ENCODE peak calls at places on chromosomes 1 and 21, in six cellular contexts. U, X, R, V, P and Z are unnamed samples.

GRCh38 chr1:9863371-9863770 is 39.6 kb upstream of the CLSTN1 start:
- DNase-seq in U (no peak), X (no peak), R (no peak), V (no peak), P (no peak), Z (no peak)

GRCh38 chr1:42334240-42335049 is 590 bp downstream of the FOXJ3 start:
- DNase-seq in U (peak; percentile 85), X (peak; percentile 43), R (peak; percentile 72), V (peak; percentile 78), P (peak; percentile 58), Z (peak; percentile 53)

GRCh38 chr1:78005755-78006154 is 1.0 kb downstream of the DNAJB4 start:
- DNase-seq in U (no peak), X (peak; percentile 94), R (no peak), V (peak; percentile 83), P (no peak), Z (peak; percentile 13)

GRCh38 chr1:201326710-201327109 is 43.4 kb downstream of the PKP1 start:
- DNase-seq in U (no peak), X (no peak), R (no peak), V (no peak), P (no peak), Z (no peak)

GRCh38 chr1:201551877-201552731 is 13.2 kb downstream of the NAV1 start:
- DNase-seq in U (no peak), X (peak; percentile 93), R (no peak), V (peak; percentile 93), P (no peak), Z (peak; percentile 41)

GRCh38 chr1:30307182-30307581 is 416.2 kb downstream of the MATN1 start:
- DNase-seq in U (no peak), X (no peak), R (no peak), V (no peak), P (no peak), Z (no peak)

GRCh38 chr1:208181259-208181816 is 62.8 kb downstream of the PLXNA2 start:
- DNase-seq in U (no peak), X (no peak), R (no peak), V (no peak), P (no peak), Z (no peak)

GRCh38 chr21:28447453-28447852 is 545.2 kb downstream of the LTN1 start:
- DNase-seq in U (no peak), X (peak; percentile 68), R (no peak), V (no peak), P (no peak), Z (peak; percentile 73)

GRCh38 chr1:64574301-64574700 is 104.4 kb downstream of the CACHD1 start:
- DNase-seq in U (no peak), X (peak; percentile 21), R (no peak), V (no peak), P (no peak), Z (no peak)

GRCh38 chr1:20329793-20330542 is 39.3 kb downstream of the VWA5B1 start:
- DNase-seq in U (peak; percentile 27), X (no peak), R (peak; percentile 51), V (no peak), P (no peak), Z (no peak)

GRCh38 chr1:232979596-232979995 is 29.2 kb downstream of the NTPCR start:
- DNase-seq in U (no peak), X (no peak), R (no peak), V (no peak), P (no peak), Z (no peak)

GRCh38 chr1:222911866-222912265 is 97.0 kb downstream of the DISP1 start:
- DNase-seq in U (no peak), X (peak; percentile 68), R (no peak), V (peak; percentile 33), P (no peak), Z (peak; percentile 14)

GRCh38 chr1:92485374-92486250 is 1.1 kb downstream of the GFI1 start:
- DNase-seq in U (peak; percentile 75), X (no peak), R (peak; percentile 76), V (peak; percentile 28), P (peak; percentile 40), Z (peak; percentile 53)

GRCh38 chr21:45377866-45378257 is 27.1 kb upstream of the COL18A1 start:
- DNase-seq in U (no peak), X (no peak), R (no peak), V (no peak), P (no peak), Z (no peak)

GRCh38 chr1:216599851-216600250 is 123.4 kb downstream of the ESRRG start:
- DNase-seq in U (no peak), X (no peak), R (no peak), V (no peak), P (peak; percentile 42), Z (no peak)

GRCh38 chr1:216601427-216601751 is 121.8 kb downstream of the ESRRG start:
- DNase-seq in U (no peak), X (no peak), R (no peak), V (no peak), P (no peak), Z (no peak)

GRCh38 chr1:216606047-216606637 is 117.1 kb downstream of the ESRRG start:
- DNase-seq in U (peak; percentile 91), X (no peak), R (no peak), V (no peak), P (no peak), Z (no peak)

GRCh38 chr1:216600730-216601426 is 122.4 kb downstream of the ESRRG start:
- DNase-seq in U (peak; percentile 84), X (peak; percentile 78), R (peak; percentile 73), V (peak; percentile 90), P (peak; percentile 65), Z (peak; percentile 68)

GRCh38 chr1:216604771-216605170 is 118.5 kb downstream of the ESRRG start:
- DNase-seq in U (no peak), X (no peak), R (no peak), V (no peak), P (no peak), Z (no peak)
- H3K9ac ChIP-seq in U (no peak overlapping the region), X (no peak overlapping the region), R (no peak overlapping the region), V (no peak overlapping the region), P (no peak overlapping the region), Z (no peak overlapping the region)

DNA sequence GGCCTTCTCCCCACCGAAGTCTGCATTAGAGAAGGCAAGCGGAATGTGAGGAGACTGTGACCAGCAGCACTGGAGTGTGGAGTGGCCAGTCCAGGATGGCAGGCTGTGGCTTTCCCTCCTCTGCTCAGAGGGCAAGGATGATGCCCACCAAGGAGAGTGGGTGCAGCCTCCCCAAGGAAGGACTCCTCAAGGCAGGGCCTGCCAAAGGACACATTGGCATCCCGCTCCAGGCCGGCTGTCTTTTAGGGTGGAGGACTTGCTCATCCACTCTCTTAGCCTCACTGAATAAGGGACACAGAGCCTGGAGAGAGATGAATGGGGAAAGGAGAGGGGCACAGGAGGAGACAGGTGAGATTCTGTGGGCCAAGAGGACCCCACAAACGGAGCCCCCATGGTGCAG is 4.0 kb upstream of the NES start:
- DNase-seq in U (no peak), X (no peak), R (no peak), V (no peak), P (no peak), Z (no peak)
- H2AK5ac ChIP-seq in U (no peak overlapping the region), X (no peak overlapping the region), R (no peak overlapping the region), V (no peak overlapping the region), P (peak overlapping the region; percentile 70), Z (no peak overlapping the region)

GRCh38 chr1:58090640-58091039 is 455.9 kb downstream of the OMA1 start:
- DNase-seq in U (no peak), X (no peak), R (no peak), V (no peak), P (no peak), Z (no peak)
- H3K9ac ChIP-seq in U (no peak overlapping the region), X (no peak overlapping the region), R (no peak overlapping the region), V (no peak overlapping the region), P (no peak overlapping the region), Z (no peak overlapping the region)

DNA sequence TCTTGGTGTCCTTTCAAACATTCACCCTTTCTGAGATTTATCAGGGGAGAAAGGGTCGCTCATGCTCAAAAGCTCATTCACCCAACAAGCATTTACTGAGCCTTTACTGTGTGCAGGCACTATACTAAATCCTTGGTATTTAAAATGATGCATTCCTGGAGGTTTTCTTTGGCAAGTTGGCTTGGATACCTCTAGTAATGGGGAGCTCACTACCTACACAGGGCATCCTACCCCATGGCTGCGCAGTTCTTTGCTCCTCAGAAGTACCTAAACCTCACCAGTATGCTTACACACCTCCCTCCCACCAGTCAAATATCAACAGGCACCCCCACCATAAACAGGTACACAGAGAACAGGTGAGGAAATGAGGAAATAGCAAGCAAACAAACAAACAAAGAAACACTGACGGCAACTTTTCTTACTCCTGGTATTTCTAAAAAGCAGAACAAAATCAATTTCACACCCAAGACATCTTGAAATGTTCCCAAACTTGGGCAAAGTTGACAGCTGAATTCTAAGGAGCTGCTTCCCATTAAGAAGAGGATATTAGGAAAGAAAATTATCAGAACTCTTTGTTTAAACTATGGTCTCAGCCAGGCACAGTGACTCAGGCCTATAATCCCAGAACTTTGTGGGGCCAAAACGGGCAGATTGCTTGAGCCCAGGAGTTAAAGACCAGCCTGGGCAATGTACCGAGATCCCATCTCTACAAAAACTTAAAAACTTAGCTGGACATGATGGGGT is 104.8 kb downstream of the PSMG1 start:
- DNase-seq in U (no peak), X (no peak), R (no peak), V (no peak), P (no peak), Z (no peak)
- H2AK5ac ChIP-seq in U (no peak overlapping the region), X (peak overlapping the region; percentile 21), R (no peak overlapping the region), V (no peak overlapping the region), P (no peak overlapping the region), Z (no peak overlapping the region)

DNA sequence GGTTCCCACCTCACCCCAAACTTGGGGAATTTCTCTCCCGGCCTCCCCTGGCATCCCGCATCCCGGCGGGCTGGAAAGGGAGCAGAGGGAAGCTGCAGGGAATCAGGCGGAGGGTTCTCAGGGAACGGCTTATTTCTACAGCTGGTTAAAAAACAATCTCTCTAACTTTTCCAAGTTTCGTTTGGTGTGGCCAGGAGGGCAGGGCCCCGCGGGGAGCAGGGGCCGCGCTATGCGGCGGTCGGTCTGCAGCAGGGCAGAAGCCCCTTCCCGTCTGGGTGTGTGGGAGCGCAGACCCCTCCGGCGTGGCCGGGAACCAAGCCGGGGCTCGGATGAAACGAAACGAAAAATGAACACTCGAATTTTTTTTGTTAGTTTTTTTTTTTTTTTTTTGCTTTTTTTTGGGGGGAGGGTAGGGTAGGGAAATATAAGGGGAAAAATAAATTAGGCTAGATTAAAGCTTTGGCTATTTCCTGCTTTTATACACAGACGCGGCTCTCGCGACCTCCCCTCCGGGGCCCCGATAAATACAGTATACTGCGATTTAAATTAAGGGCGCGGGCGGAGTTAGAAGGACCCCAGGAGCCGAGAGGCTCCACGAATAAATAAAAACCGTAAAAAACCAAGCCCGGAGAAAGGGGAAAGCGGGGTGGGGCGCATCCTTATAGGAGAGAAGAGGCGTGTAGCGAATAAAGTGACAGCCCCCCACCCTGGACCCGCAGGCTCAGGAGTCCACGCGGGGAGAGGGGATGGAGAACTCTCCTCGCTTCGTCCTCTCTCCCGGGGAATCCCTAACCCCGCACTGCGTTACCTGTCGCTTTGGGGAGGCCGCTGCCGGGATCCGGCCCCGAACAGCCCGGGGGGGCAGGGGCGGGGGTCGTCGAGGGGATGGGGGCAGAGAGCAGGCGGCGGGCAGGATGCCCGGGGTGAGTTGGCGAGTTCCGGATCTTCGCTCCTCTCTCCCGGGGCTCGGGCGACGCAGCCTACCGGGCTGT is 2.1 kb downstream of the POU3F1 start:
- DNase-seq in U (no peak), X (no peak), R (no peak), V (no peak), P (no peak), Z (no peak)
- H3K9ac ChIP-seq in U (peak overlapping the region; percentile 22), X (no peak overlapping the region), R (no peak overlapping the region), V (peak overlapping the region; percentile 63), P (peak overlapping the region; percentile 89), Z (no peak overlapping the region)

DNA sequence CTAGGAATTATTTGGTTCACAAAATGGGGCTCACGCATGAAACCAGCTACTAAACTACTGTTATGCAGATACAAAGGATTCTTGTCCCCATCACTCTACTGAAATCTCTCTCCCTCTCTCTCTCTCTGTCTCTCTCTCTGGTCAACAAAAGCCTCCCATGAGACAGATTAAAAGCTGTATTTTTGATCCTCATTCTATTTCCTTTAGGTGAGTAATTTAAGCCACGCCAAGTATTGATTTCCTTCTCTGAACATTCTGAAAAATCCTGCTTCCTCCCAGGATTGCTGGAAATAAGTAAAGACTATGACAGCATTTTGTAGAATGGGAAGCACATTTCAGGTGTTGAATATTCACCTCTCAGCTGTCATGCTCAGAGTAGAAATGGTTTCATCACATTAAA is 43.7 kb downstream of the PRDX6 start:
- DNase-seq in U (no peak), X (no peak), R (no peak), V (no peak), P (no peak), Z (no peak)
- H2AK5ac ChIP-seq in U (no peak overlapping the region), X (no peak overlapping the region), R (no peak overlapping the region), V (no peak overlapping the region), P (no peak overlapping the region), Z (no peak overlapping the region)